ENCODE peak calls at places on chromosomes 6 and 20, in six cellular contexts. W, C, T, B, Q and J are unnamed samples.
A peak's percentile ranks its signal among the peaks of the same experiment; 100 is the strongest.

GRCh38 chr6:167684276-167685104 is 142.2 kb upstream of the AFDN start:
- DNase-seq in W (peak; percentile 57), C (no peak), T (no peak), B (no peak), Q (no peak), J (no peak)

GRCh38 chr20:11267131-11267761 is 593.4 kb upstream of the JAG1 start:
- DNase-seq in W (no peak), C (peak; percentile 69), T (no peak), B (peak; percentile 54), Q (peak; percentile 74), J (no peak)

GRCh38 chr6:16868968-16869367 is 107.7 kb upstream of the ATXN1 start:
- DNase-seq in W (no peak), C (no peak), T (no peak), B (no peak), Q (no peak), J (no peak)

GRCh38 chr6:52317841-52318581 is 33.5 kb upstream of the MCM3 start:
- DNase-seq in W (peak; percentile 61), C (no peak), T (no peak), B (no peak), Q (no peak), J (no peak)

GRCh38 chr6:47196113-47196512 is 113.6 kb downstream of the TNFRSF21 start:
- DNase-seq in W (no peak), C (no peak), T (no peak), B (no peak), Q (no peak), J (no peak)

GRCh38 chr6:161476711-161477110 is 202.8 kb upstream of the AGPAT4 start:
- DNase-seq in W (no peak), C (peak; percentile 29), T (no peak), B (no peak), Q (no peak), J (no peak)

GRCh38 chr6:75524322-75524972 is 30.8 kb upstream of the FILIP1 start:
- DNase-seq in W (no peak), C (no peak), T (no peak), B (no peak), Q (no peak), J (no peak)

GRCh38 chr6:113277111-113277510 is 580.0 kb upstream of the MARCKS start:
- DNase-seq in W (no peak), C (no peak), T (no peak), B (no peak), Q (no peak), J (no peak)

GRCh38 chr6:86943819-86944407 is 6.6 kb downstream of the HTR1E start:
- DNase-seq in W (no peak), C (no peak), T (no peak), B (no peak), Q (no peak), J (no peak)

GRCh38 chr6:165010556-165011535 is 298.6 kb downstream of the C6orf118 start:
- DNase-seq in W (no peak), C (no peak), T (no peak), B (no peak), Q (no peak), J (no peak)

GRCh38 chr6:2433686-2434085 is 188.3 kb upstream of the GMDS start:
- DNase-seq in W (no peak), C (no peak), T (no peak), B (no peak), Q (no peak), J (peak; percentile 76)

GRCh38 chr6:10720229-10720959 is 2.5 kb upstream of the TMEM14C start:
- DNase-seq in W (peak; percentile 76), C (peak; percentile 33), T (no peak), B (no peak), Q (peak; percentile 70), J (peak; percentile 95)

GRCh38 chr20:6490849-6491248 is 276.6 kb upstream of the BMP2 start:
- DNase-seq in W (no peak), C (no peak), T (no peak), B (peak; percentile 63), Q (no peak), J (no peak)

GRCh38 chr6:79250107-79250514 is 15.6 kb upstream of the HMGN3 start:
- DNase-seq in W (no peak), C (no peak), T (no peak), B (peak; percentile 60), Q (no peak), J (no peak)

GRCh38 chr6:28657367-28657755 is 131.7 kb downstream of the GPX5 start:
- DNase-seq in W (no peak), C (no peak), T (no peak), B (no peak), Q (no peak), J (no peak)

GRCh38 chr6:28657756-28658465 is 132.2 kb downstream of the GPX5 start:
- DNase-seq in W (no peak), C (peak; percentile 8), T (no peak), B (peak; percentile 74), Q (no peak), J (no peak)

GRCh38 chr6:28656715-28657114 is 131.0 kb downstream of the GPX5 start:
- DNase-seq in W (no peak), C (no peak), T (no peak), B (no peak), Q (no peak), J (no peak)

GRCh38 chr6:28659250-28659566 is 133.5 kb downstream of the GPX5 start:
- DNase-seq in W (no peak), C (no peak), T (no peak), B (no peak), Q (no peak), J (no peak)

GRCh38 chr6:28658475-28659249 is 133.0 kb downstream of the GPX5 start:
- DNase-seq in W (no peak), C (no peak), T (no peak), B (peak; percentile 22), Q (no peak), J (no peak)
- TF ChIP-seq CTCF in W (no peak), C (no peak), T (no peak), B (no peak), Q (no peak), J (no peak)

GRCh38 chr6:154740658-154741057 is 7.4 kb downstream of the SCAF8 start:
- DNase-seq in W (no peak), C (no peak), T (no peak), B (no peak), Q (no peak), J (no peak)
- H3K27ac ChIP-seq in W (no peak overlapping the region), C (no peak overlapping the region), T (no peak overlapping the region), B (no peak overlapping the region), Q (no peak overlapping the region), J (no peak overlapping the region)

GRCh38 chr6:166437661-166438060 is 54.9 kb upstream of the MPC1 start:
- DNase-seq in W (no peak), C (no peak), T (no peak), B (no peak), Q (no peak), J (no peak)
- TF ChIP-seq CTCF in W (no peak), C (no peak), T (no peak), B (no peak), Q (no peak), J (no peak)

GRCh38 chr20:48657426-48658197 is 170.2 kb downstream of the PREX1 start:
- DNase-seq in W (no peak), C (peak; percentile 69), T (peak; percentile 44), B (peak; percentile 83), Q (peak; percentile 83), J (peak; percentile 88)
- H3K27ac ChIP-seq in W (no peak overlapping the region), C (no peak overlapping the region), T (no peak overlapping the region), B (no peak overlapping the region), Q (peak overlapping the region; percentile 59), J (no peak overlapping the region)

GRCh38 chr6:53411451-53411850 is 62.7 kb upstream of the ELOVL5 start:
- DNase-seq in W (no peak), C (no peak), T (no peak), B (no peak), Q (no peak), J (no peak)

GRCh38 chr6:53412316-53412715 is 63.6 kb upstream of the ELOVL5 start:
- DNase-seq in W (no peak), C (no peak), T (no peak), B (no peak), Q (no peak), J (no peak)

GRCh38 chr6:53408826-53409225 is 60.1 kb upstream of the ELOVL5 start:
- DNase-seq in W (no peak), C (no peak), T (no peak), B (no peak), Q (no peak), J (no peak)

GRCh38 chr6:53412751-53413150 is 64.0 kb upstream of the ELOVL5 start:
- DNase-seq in W (no peak), C (no peak), T (no peak), B (no peak), Q (no peak), J (no peak)

GRCh38 chr6:53410508-53411258 is 61.9 kb upstream of the ELOVL5 start:
- DNase-seq in W (peak; percentile 54), C (peak; percentile 34), T (no peak), B (peak; percentile 37), Q (no peak), J (peak; percentile 87)
- TF ChIP-seq CTCF in W (peak; percentile 61), C (peak; percentile 65), T (peak; percentile 59), B (peak; percentile 59), Q (peak; percentile 46), J (peak; percentile 68)

DNA sequence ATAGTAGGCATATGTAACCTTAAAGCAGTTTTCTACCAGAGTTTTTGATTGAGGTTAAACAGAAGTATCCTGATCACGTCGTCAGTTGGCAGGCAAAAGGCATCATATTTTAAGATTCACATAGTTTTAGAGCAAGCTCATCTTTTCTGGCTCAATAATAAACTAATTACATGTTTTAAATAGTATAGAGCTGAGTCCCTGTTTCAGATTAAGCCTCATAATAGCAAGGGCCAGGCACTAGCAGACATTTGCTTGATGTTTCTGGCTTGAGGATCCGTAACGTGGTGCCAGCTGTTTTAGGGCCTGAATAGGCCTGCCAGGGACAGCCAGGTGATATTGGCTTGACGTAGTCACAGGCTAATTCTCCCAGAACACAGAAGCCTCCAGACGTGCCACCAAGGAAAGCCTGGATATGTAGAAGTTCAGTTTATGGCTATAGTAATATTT is 91.1 kb downstream of the FOXO3 start:
- DNase-seq in W (no peak), C (peak; percentile 55), T (no peak), B (no peak), Q (peak; percentile 89), J (no peak)
- H3K27ac ChIP-seq in W (peak overlapping the region; percentile 49), C (peak overlapping the region; percentile 78), T (peak overlapping the region; percentile 67), B (no peak overlapping the region), Q (peak overlapping the region; percentile 80), J (peak overlapping the region; percentile 56)

DNA sequence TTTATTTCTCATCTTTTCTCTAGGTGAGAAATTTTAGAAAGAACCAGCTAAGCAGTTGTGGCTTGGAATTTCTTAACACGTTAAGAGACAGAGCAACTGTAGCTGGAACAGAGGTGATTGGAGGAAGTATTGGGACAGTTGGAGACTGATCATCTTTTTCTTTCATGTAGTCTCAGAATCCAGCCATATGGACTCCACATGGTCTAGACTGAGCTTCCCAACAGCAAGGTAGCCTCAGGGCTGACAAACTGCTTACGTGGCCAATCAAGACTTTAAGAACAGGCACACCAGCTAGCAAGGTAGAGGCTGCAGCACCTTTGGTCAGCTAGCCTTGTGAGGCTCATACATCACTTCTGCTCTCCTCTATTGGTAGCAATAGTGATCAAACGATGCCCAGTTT is 590.5 kb upstream of the SLC35B3 start:
- DNase-seq in W (no peak), C (no peak), T (no peak), B (no peak), Q (no peak), J (no peak)
- TF ChIP-seq CTCF in W (no peak), C (no peak), T (no peak), B (no peak), Q (no peak), J (no peak)